ENCODE peak calls at places on chromosome 7, in six cellular contexts. W is CD8-positive, alpha-beta memory T cell; M is mammary epithelial cell; B is heart right ventricle; V is thyroid gland; D is stomach. U is an unnamed sample.

GRCh38 chr7:17447728-17448478 is 149.5 kb downstream of the AHR start:
- DNase-seq in D (no peak), M (no peak), W (no peak), V (no peak), B (no peak), U (no peak)

GRCh38 chr7:97751566-97751965 is 19.7 kb downstream of the TAC1 start:
- DNase-seq in W (no peak), B (no peak), V (no peak), D (no peak), M (no peak), U (no peak)

GRCh38 chr7:34184466-34184865 is 279.1 kb downstream of the BMPER start:
- DNase-seq in D (no peak), W (no peak), M (no peak), B (no peak), V (no peak), U (no peak)

GRCh38 chr7:41828911-41829310 is 126.0 kb upstream of the INHBA start:
- DNase-seq in V (no peak), W (no peak), M (no peak), D (no peak), B (no peak), U (no peak)

GRCh38 chr7:4169505-4169904 is 512.6 kb upstream of the FOXK1 start:
- DNase-seq in B (no peak), D (no peak), M (no peak), W (no peak), V (no peak), U (peak; percentile 56)

GRCh38 chr7:30147785-30148184 is 13.0 kb downstream of the MTURN start:
- DNase-seq in W (no peak), M (no peak), B (no peak), V (no peak), D (no peak), U (no peak)

GRCh38 chr7:22184549-22185199 is 172.3 kb downstream of the RAPGEF5 start:
- DNase-seq in D (no peak), M (no peak), B (no peak), W (no peak), V (no peak), U (no peak)

GRCh38 chr7:70479153-70480021 is 652.6 kb upstream of the GALNT17 start:
- DNase-seq in W (no peak), V (no peak), D (no peak), M (no peak), B (no peak), U (no peak)

GRCh38 chr7:46558482-46559193 is 637.6 kb upstream of the IGFBP3 start:
- DNase-seq in B (no peak), W (no peak), D (no peak), M (peak; percentile 37), V (no peak), U (peak; percentile 68)

GRCh38 chr7:135075716-135076115 is 72.2 kb upstream of the TMEM140 start:
- DNase-seq in M (no peak), W (no peak), D (no peak), B (no peak), V (no peak), U (no peak)

GRCh38 chr7:14125998-14126397 is 136.5 kb upstream of the ETV1 start:
- DNase-seq in M (no peak), W (no peak), D (no peak), B (no peak), V (no peak), U (no peak)
- H3K4me1 ChIP-seq in M (no peaks in the 10 kb centered on the region), W (no peaks in the 10 kb centered on the region), D (no peaks in the 10 kb centered on the region), B (no peaks in the 10 kb centered on the region), V (no peaks in the 10 kb centered on the region), U (no peaks in the 10 kb centered on the region)

GRCh38 chr7:69190025-69190424 is 408.2 kb upstream of the AUTS2 start:
- DNase-seq in W (no peak), B (no peak), V (no peak), M (no peak), D (no peak), U (no peak)
- H3K27ac ChIP-seq in W (no peak overlapping the region), B (no peak overlapping the region), V (no peak overlapping the region), M (no peak overlapping the region), D (no peak overlapping the region), U (no peak overlapping the region)

GRCh38 chr7:44050121-44050914 is 5.8 kb downstream of the DBNL start:
- DNase-seq in D (no peak), B (no peak), M (no peak), W (no peak), V (no peak), U (no peak)
- H3K4me1 ChIP-seq in D (peaks cover 28% of the 10 kb centered on the region), B (peaks cover 38% of the 10 kb centered on the region), M (peaks cover 10% of the 10 kb centered on the region), W (peaks cover 74% of the 10 kb centered on the region), V (peaks cover 6% of the 10 kb centered on the region), U (no peaks in the 10 kb centered on the region)

GRCh38 chr7:55951637-55952351 is at the start of gene MRPS17:
- DNase-seq in B (peak; percentile 90), D (peak; percentile 95), V (peak; percentile 90), W (peak; percentile 90), M (peak; percentile 87), U (peak; percentile 95)
- H3K27ac ChIP-seq in B (peak within 1 kb of the TSS; percentile 79), D (peak within 1 kb of the TSS; percentile 47), V (peak within 1 kb of the TSS; percentile 67), W (peak within 1 kb of the TSS; percentile 80), M (peak within 1 kb of the TSS; percentile 75), U (peak within 1 kb of the TSS; percentile 89)

GRCh38 chr7:27107391-27107900 is 5.0 kb upstream of the HOXA2 start:
- DNase-seq in W (no peak), D (no peak), B (no peak), V (no peak), M (peak; percentile 64), U (no peak)
- H3K4me1 ChIP-seq in W (peaks cover 7% of the 10 kb centered on the region), D (peaks cover 22% of the 10 kb centered on the region), B (peaks cover 15% of the 10 kb centered on the region), V (no peaks in the 10 kb centered on the region), M (peaks cover 89% of the 10 kb centered on the region), U (peaks cover 17% of the 10 kb centered on the region)

DNA sequence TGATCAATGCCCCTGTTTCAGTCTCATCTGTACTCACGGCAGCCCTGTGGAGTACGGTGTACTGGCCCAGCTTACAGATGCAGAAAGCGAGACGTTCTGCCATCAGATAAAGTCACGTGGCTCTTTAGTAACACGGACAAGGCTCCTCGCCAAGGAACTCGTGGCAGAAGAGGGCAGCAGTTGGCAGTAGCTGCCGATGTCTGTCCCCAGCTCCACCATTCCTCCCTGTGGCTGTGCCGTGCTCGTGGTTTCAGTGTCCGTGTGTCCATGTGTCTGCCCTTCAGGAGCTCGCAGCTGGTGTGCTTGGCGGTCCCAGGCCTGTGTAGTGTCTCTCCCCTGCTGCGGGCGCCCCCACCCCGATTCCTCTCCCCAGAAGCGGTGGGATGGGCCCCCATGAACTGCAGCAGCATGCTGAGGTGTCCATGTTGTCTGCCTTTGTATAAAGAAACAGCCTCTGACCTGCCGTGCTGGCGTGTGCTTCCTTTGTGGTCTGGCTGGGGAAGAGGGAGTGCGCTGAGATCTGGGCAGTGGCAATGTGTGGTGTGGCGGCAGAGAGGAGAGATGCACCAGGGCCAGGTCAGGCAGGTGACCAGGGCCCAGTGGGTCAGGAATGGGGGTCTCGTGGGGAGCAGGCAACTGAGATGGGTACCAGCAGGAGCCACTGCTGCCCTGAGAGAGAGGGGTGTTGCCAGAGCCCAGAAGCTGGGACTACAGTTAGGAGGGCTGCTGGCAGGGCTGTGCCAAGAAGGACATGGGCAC is 9.8 kb downstream of the RHBDD2 start:
- DNase-seq in B (peak; percentile 42), M (no peak), V (no peak), W (no peak), D (peak; percentile 52), U (no peak)
- H3K27ac ChIP-seq in B (peak overlapping the region; percentile 41), M (no peak overlapping the region), V (no peak overlapping the region), W (no peak overlapping the region), D (no peak overlapping the region), U (no peak overlapping the region)

GRCh38 chr7:55569269-55569663 is 3.0 kb downstream of the VOPP1 start:
- DNase-seq in W (no peak), V (no peak), B (no peak), M (no peak), D (no peak), U (no peak)

GRCh38 chr7:55563596-55564325 is 8.5 kb downstream of the VOPP1 start:
- DNase-seq in M (peak; percentile 46), W (no peak), B (no peak), V (no peak), D (no peak), U (no peak)

GRCh38 chr7:55567495-55568070 is 4.7 kb downstream of the VOPP1 start:
- DNase-seq in B (no peak), D (no peak), V (peak; percentile 83), M (no peak), W (no peak), U (no peak)

GRCh38 chr7:55568613-55569268 is 3.6 kb downstream of the VOPP1 start:
- DNase-seq in W (no peak), D (no peak), M (no peak), V (no peak), B (no peak), U (no peak)

GRCh38 chr7:55565693-55566092 is 6.6 kb downstream of the VOPP1 start:
- DNase-seq in V (no peak), D (no peak), M (no peak), W (no peak), B (no peak), U (no peak)
- H3K4me1 ChIP-seq in V (peaks cover 7% of the 10 kb centered on the region), D (peaks cover 20% of the 10 kb centered on the region), M (peaks cover 36% of the 10 kb centered on the region), W (peaks cover 80% of the 10 kb centered on the region), B (peaks cover 67% of the 10 kb centered on the region), U (peaks cover 4% of the 10 kb centered on the region)